ENCODE peak calls at places on chromosome 18, in seven cellular contexts. One of them, this sample, is unnamed.
A peak's percentile ranks its signal among the peaks of the same experiment; 100 is the strongest.

GRCh38 chr18:61992285-61992684 is 99.5 kb upstream of the RNF152 start:
- DNase-seq in endothelial cell: no peak
- DNase-seq in neural progenitor cell: no peak
- DNase-seq in GM13976: no peak
- DNase-seq in cardiac fibroblast: peak; percentile 95
- DNase-seq in pancreas: no peak
- DNase-seq in fibroblast of the aortic adventitia: peak; percentile 85
- DNase-seq in this sample: peak; percentile 78

GRCh38 chr18:4203525-4203924 is 251.6 kb downstream of the DLGAP1 start:
- DNase-seq in endothelial cell: no peak
- DNase-seq in neural progenitor cell: no peak
- DNase-seq in GM13976: no peak
- DNase-seq in cardiac fibroblast: no peak
- DNase-seq in pancreas: no peak
- DNase-seq in fibroblast of the aortic adventitia: no peak
- DNase-seq in this sample: no peak

GRCh38 chr18:67417864-67418523 is 98.5 kb downstream of the DSEL start:
- DNase-seq in endothelial cell: no peak
- DNase-seq in neural progenitor cell: no peak
- DNase-seq in GM13976: peak; percentile 55
- DNase-seq in cardiac fibroblast: peak; percentile 77
- DNase-seq in pancreas: no peak
- DNase-seq in fibroblast of the aortic adventitia: peak; percentile 72
- DNase-seq in this sample: peak; percentile 30

GRCh38 chr18:63844254-63844653 is 43.3 kb upstream of the SERPINB2 start:
- DNase-seq in endothelial cell: no peak
- DNase-seq in neural progenitor cell: peak; percentile 44
- DNase-seq in GM13976: no peak
- DNase-seq in cardiac fibroblast: peak; percentile 69
- DNase-seq in pancreas: no peak
- DNase-seq in fibroblast of the aortic adventitia: peak; percentile 71
- DNase-seq in this sample: peak; percentile 43

GRCh38 chr18:23971656-23972230 is 42.8 kb upstream of the TTC39C start:
- DNase-seq in endothelial cell: no peak
- DNase-seq in neural progenitor cell: peak; percentile 51
- DNase-seq in GM13976: no peak
- DNase-seq in cardiac fibroblast: no peak
- DNase-seq in pancreas: no peak
- DNase-seq in fibroblast of the aortic adventitia: no peak
- DNase-seq in this sample: no peak

GRCh38 chr18:67692811-67693210 is 176.3 kb upstream of the DSEL start:
- DNase-seq in endothelial cell: no peak
- DNase-seq in neural progenitor cell: no peak
- DNase-seq in GM13976: no peak
- DNase-seq in cardiac fibroblast: no peak
- DNase-seq in pancreas: no peak
- DNase-seq in fibroblast of the aortic adventitia: no peak
- DNase-seq in this sample: no peak

GRCh38 chr18:58611471-58612131 is 17.3 kb downstream of the ALPK2 start:
- DNase-seq in endothelial cell: no peak
- DNase-seq in neural progenitor cell: peak; percentile 92
- DNase-seq in GM13976: no peak
- DNase-seq in cardiac fibroblast: no peak
- DNase-seq in pancreas: no peak
- DNase-seq in fibroblast of the aortic adventitia: peak; percentile 66
- DNase-seq in this sample: peak; percentile 25

GRCh38 chr18:62612721-62613120 is 89.9 kb downstream of the ZCCHC2 start:
- DNase-seq in endothelial cell: no peak
- DNase-seq in neural progenitor cell: no peak
- DNase-seq in GM13976: no peak
- DNase-seq in cardiac fibroblast: no peak
- DNase-seq in pancreas: no peak
- DNase-seq in fibroblast of the aortic adventitia: no peak
- DNase-seq in this sample: no peak

GRCh38 chr18:22309191-22309590 is 108.5 kb downstream of the CTAGE1 start:
- DNase-seq in endothelial cell: no peak
- DNase-seq in neural progenitor cell: no peak
- DNase-seq in GM13976: no peak
- DNase-seq in cardiac fibroblast: peak; percentile 63
- DNase-seq in pancreas: no peak
- DNase-seq in fibroblast of the aortic adventitia: peak; percentile 82
- DNase-seq in this sample: peak; percentile 54

GRCh38 chr18:3594760-3595241 is 144.8 kb downstream of the TGIF1 start:
- DNase-seq in endothelial cell: no peak
- DNase-seq in neural progenitor cell: peak; percentile 52
- DNase-seq in GM13976: no peak
- DNase-seq in cardiac fibroblast: peak; percentile 62
- DNase-seq in pancreas: peak; percentile 36
- DNase-seq in fibroblast of the aortic adventitia: peak; percentile 81
- DNase-seq in this sample: no peak

GRCh38 chr18:22084547-22084946 is 84.8 kb upstream of the GATA6 start:
- DNase-seq in endothelial cell: no peak
- DNase-seq in neural progenitor cell: no peak
- DNase-seq in GM13976: no peak
- DNase-seq in cardiac fibroblast: no peak
- DNase-seq in pancreas: peak; percentile 81
- DNase-seq in fibroblast of the aortic adventitia: no peak
- DNase-seq in this sample: no peak

GRCh38 chr18:70166668-70167067 is 38.8 kb downstream of the RTTN start:
- DNase-seq in endothelial cell: no peak
- DNase-seq in neural progenitor cell: no peak
- DNase-seq in GM13976: no peak
- DNase-seq in cardiac fibroblast: no peak
- DNase-seq in pancreas: no peak
- DNase-seq in fibroblast of the aortic adventitia: no peak
- DNase-seq in this sample: no peak

GRCh38 chr18:30376515-30376914 is 666.0 kb downstream of the DSC3 start:
- DNase-seq in endothelial cell: no peak
- DNase-seq in neural progenitor cell: peak; percentile 43
- DNase-seq in GM13976: no peak
- DNase-seq in cardiac fibroblast: no peak
- DNase-seq in pancreas: no peak
- DNase-seq in fibroblast of the aortic adventitia: no peak
- DNase-seq in this sample: no peak

GRCh38 chr18:12841070-12841469 is 43.0 kb downstream of the PTPN2 start:
- DNase-seq in endothelial cell: no peak
- DNase-seq in neural progenitor cell: no peak
- DNase-seq in GM13976: no peak
- DNase-seq in cardiac fibroblast: no peak
- DNase-seq in pancreas: no peak
- DNase-seq in fibroblast of the aortic adventitia: no peak
- DNase-seq in this sample: no peak

DNA sequence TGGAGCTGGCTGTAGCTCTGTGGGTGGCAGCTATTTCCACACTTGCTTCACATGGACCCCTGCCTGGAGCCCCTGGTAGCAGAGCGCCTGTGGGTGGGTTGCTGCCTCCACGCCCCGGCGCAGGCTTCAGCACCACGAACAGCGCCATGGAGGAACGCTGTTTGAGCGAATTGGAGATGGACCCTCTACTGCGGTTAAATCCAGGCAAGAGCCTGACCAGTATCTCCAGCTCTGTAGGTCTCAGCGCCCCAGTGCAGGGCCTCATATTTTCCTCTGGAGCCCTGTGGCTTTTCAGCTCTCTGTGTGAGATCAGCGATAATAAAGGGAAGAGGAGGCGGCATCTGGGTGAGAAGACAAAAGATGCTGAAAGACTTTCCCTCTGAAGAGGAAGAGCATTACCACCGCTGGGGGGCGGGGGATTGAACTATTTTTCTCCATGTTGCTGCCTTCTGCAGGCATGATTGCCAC is 12.0 kb downstream of the ONECUT2 start:
- DNase-seq in endothelial cell: peak; percentile 92
- DNase-seq in neural progenitor cell: peak; percentile 92
- DNase-seq in GM13976: peak; percentile 46
- DNase-seq in cardiac fibroblast: peak; percentile 32
- DNase-seq in pancreas: no peak
- DNase-seq in fibroblast of the aortic adventitia: peak; percentile 22
- DNase-seq in this sample: no peak
- TF ChIP-seq CTCF in endothelial cell: peak; percentile 44
- TF ChIP-seq CTCF in neural progenitor cell: peak; percentile 58
- TF ChIP-seq CTCF in GM13976: no peak
- TF ChIP-seq CTCF in cardiac fibroblast: no peak
- TF ChIP-seq CTCF in pancreas: no peak
- TF ChIP-seq CTCF in fibroblast of the aortic adventitia: no peak
- TF ChIP-seq CTCF in this sample: peak; percentile 37

DNA sequence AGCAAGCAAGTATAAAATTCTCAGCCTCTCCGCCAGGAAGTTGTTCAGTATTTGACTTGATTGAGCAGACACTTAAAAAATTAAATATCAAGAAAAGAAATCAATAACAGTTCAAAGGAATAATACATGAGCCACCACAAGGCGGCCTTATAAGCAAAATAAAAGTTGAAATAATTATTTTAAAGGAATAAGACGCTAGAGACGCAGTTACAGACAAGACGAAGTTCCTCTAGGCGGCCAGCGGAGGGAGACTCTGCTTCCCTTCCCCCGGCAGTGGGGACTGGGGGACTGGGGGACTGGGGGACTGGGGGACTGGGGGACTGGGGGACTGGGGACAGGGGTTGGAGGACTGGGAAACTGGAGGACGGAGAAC is 524 bp downstream of the CCDC178 start:
- DNase-seq in endothelial cell: peak; percentile 63
- DNase-seq in neural progenitor cell: peak; percentile 83
- DNase-seq in GM13976: peak; percentile 40
- DNase-seq in cardiac fibroblast: peak; percentile 58
- DNase-seq in pancreas: peak; percentile 41
- DNase-seq in fibroblast of the aortic adventitia: peak; percentile 52
- DNase-seq in this sample: no peak
- TF ChIP-seq CTCF in endothelial cell: peak; percentile 23
- TF ChIP-seq CTCF in neural progenitor cell: peak; percentile 61
- TF ChIP-seq CTCF in GM13976: peak; percentile 12
- TF ChIP-seq CTCF in cardiac fibroblast: peak; percentile 37
- TF ChIP-seq CTCF in pancreas: no peak
- TF ChIP-seq CTCF in fibroblast of the aortic adventitia: peak; percentile 56
- TF ChIP-seq CTCF in this sample: no peak

GRCh38 chr18:9850297-9850696 is 35.5 kb upstream of the TXNDC2 start:
- DNase-seq in endothelial cell: no peak
- DNase-seq in neural progenitor cell: no peak
- DNase-seq in GM13976: no peak
- DNase-seq in cardiac fibroblast: no peak
- DNase-seq in pancreas: no peak
- DNase-seq in fibroblast of the aortic adventitia: no peak
- DNase-seq in this sample: no peak
- TF ChIP-seq CTCF in endothelial cell: no peak
- TF ChIP-seq CTCF in neural progenitor cell: no peak
- TF ChIP-seq CTCF in GM13976: no peak
- TF ChIP-seq CTCF in cardiac fibroblast: no peak
- TF ChIP-seq CTCF in pancreas: no peak
- TF ChIP-seq CTCF in fibroblast of the aortic adventitia: no peak
- TF ChIP-seq CTCF in this sample: no peak

DNA sequence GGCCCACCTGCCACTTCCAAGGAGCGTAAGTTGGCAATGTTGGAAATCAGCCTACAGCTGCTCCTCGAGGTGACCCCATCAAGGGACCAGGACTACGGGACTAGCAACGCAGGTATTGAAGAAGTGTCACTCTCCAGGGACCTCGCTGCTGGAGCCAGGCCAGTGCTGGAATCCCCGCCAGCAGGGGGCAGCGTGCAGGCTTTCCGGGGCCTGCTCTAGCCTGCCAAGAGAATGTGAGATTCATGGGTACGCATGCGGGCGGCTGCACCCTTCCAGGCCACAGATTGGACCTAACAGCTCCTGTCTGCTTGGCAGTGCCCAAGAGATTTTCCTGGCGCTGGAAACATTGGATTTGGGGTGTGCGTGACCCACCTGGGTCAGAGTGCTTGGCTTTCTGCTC is 182.8 kb upstream of the RAB12 start:
- DNase-seq in endothelial cell: peak; percentile 61
- DNase-seq in neural progenitor cell: peak; percentile 44
- DNase-seq in GM13976: no peak
- DNase-seq in cardiac fibroblast: no peak
- DNase-seq in pancreas: no peak
- DNase-seq in fibroblast of the aortic adventitia: no peak
- DNase-seq in this sample: no peak
- TF ChIP-seq CTCF in endothelial cell: peak; percentile 63
- TF ChIP-seq CTCF in neural progenitor cell: peak; percentile 63
- TF ChIP-seq CTCF in GM13976: peak; percentile 6
- TF ChIP-seq CTCF in cardiac fibroblast: peak; percentile 32
- TF ChIP-seq CTCF in pancreas: no peak
- TF ChIP-seq CTCF in fibroblast of the aortic adventitia: no peak
- TF ChIP-seq CTCF in this sample: peak; percentile 77

GRCh38 chr18:49109565-49110251 is 158.9 kb upstream of the SMAD7 start:
- DNase-seq in endothelial cell: no peak
- DNase-seq in neural progenitor cell: no peak
- DNase-seq in GM13976: no peak
- DNase-seq in cardiac fibroblast: no peak
- DNase-seq in pancreas: no peak
- DNase-seq in fibroblast of the aortic adventitia: no peak
- DNase-seq in this sample: no peak

GRCh38 chr18:49111191-49111988 is 160.6 kb upstream of the SMAD7 start:
- DNase-seq in endothelial cell: no peak
- DNase-seq in neural progenitor cell: no peak
- DNase-seq in GM13976: no peak
- DNase-seq in cardiac fibroblast: peak; percentile 13
- DNase-seq in pancreas: no peak
- DNase-seq in fibroblast of the aortic adventitia: peak; percentile 63
- DNase-seq in this sample: peak; percentile 12

GRCh38 chr18:49112031-49112430 is 161.3 kb upstream of the SMAD7 start:
- DNase-seq in endothelial cell: no peak
- DNase-seq in neural progenitor cell: no peak
- DNase-seq in GM13976: no peak
- DNase-seq in cardiac fibroblast: no peak
- DNase-seq in pancreas: no peak
- DNase-seq in fibroblast of the aortic adventitia: no peak
- DNase-seq in this sample: no peak

GRCh38 chr18:49114556-49114955 is 163.8 kb upstream of the SMAD7 start:
- DNase-seq in endothelial cell: no peak
- DNase-seq in neural progenitor cell: no peak
- DNase-seq in GM13976: no peak
- DNase-seq in cardiac fibroblast: no peak
- DNase-seq in pancreas: no peak
- DNase-seq in fibroblast of the aortic adventitia: no peak
- DNase-seq in this sample: no peak

GRCh38 chr18:49112664-49113063 is 161.9 kb upstream of the SMAD7 start:
- DNase-seq in endothelial cell: no peak
- DNase-seq in neural progenitor cell: no peak
- DNase-seq in GM13976: no peak
- DNase-seq in cardiac fibroblast: no peak
- DNase-seq in pancreas: no peak
- DNase-seq in fibroblast of the aortic adventitia: no peak
- DNase-seq in this sample: no peak
- TF ChIP-seq CTCF in endothelial cell: no peak
- TF ChIP-seq CTCF in neural progenitor cell: no peak
- TF ChIP-seq CTCF in GM13976: no peak
- TF ChIP-seq CTCF in cardiac fibroblast: no peak
- TF ChIP-seq CTCF in pancreas: no peak
- TF ChIP-seq CTCF in fibroblast of the aortic adventitia: no peak
- TF ChIP-seq CTCF in this sample: no peak

This sample was measured in HFFc6.